ENCODE peak calls at places on chromosomes 6 and 20, in nine cellular contexts. F is T-helper 9 cell, I is NCI-H1048, Z is Peyer's patch, X is EH, A is T-helper 17 cell, C is kidney tubule cell, N is Panc1, U is mesenchymal stem cell. P is an unnamed sample.

GRCh38 chr6:157203312-157203744 is 120.0 kb downstream of the TMEM242 start:
- DNase-seq in U (no peak), Z (no peak), N (no peak), X (no peak), I (no peak), F (no peak), C (peak), A (no peak), P (no peak)

GRCh38 chr20:19583532-19584175 is 174.4 kb upstream of the RIN2 start:
- DNase-seq in X (peak), C (peak), F (no peak), U (peak), N (peak), Z (peak), I (peak), A (no peak), P (peak)

GRCh38 chr20:63106108-63106764 is 99.5 kb upstream of the BHLHE23 start:
- DNase-seq in A (no peak), F (no peak), I (no peak), C (no peak), N (no peak), U (no peak), X (peak), Z (no peak), P (no peak)

GRCh38 chr20:16441526-16442164 is 131.6 kb downstream of the KIF16B start:
- DNase-seq in N (no peak), A (no peak), Z (no peak), C (no peak), X (no peak), F (no peak), I (no peak), U (no peak), P (no peak)

GRCh38 chr6:33840064-33840926 is 36.5 kb upstream of the MLN start:
- DNase-seq in N (peak), I (no peak), X (peak), F (no peak), U (peak), Z (peak), C (peak), A (no peak), P (peak)

GRCh38 chr6:35299674-35300073 is 2.1 kb downstream of the DEF6 start:
- DNase-seq in Z (peak), X (no peak), U (no peak), C (no peak), F (no peak), I (no peak), N (no peak), A (no peak), P (no peak)

GRCh38 chr20:64105846-64106434 is 1.4 kb downstream of the NPBWR2 start:
- DNase-seq in X (no peak), C (no peak), A (no peak), N (no peak), Z (peak), I (no peak), U (no peak), F (no peak), P (no peak)

GRCh38 chr6:81562169-81562568 is 190.3 kb downstream of the TENT5A start:
- DNase-seq in F (no peak), A (no peak), I (no peak), X (peak), C (peak), U (peak), N (no peak), Z (no peak), P (peak)

GRCh38 chr20:64146301-64146935 is 17.8 kb upstream of the MYT1 start:
- DNase-seq in X (no peak), F (no peak), C (no peak), A (no peak), Z (no peak), U (no peak), N (no peak), I (no peak), P (no peak)

GRCh38 chr6:74369556-74369993 is 673.6 kb downstream of the CD109 start:
- DNase-seq in A (no peak), X (peak), I (no peak), C (no peak), F (no peak), Z (no peak), N (no peak), U (peak), P (peak)

GRCh38 chr6:36984581-36985383 is 1.2 kb downstream of the MTCH1 start:
- DNase-seq in N (no peak), I (no peak), U (peak), A (peak), C (peak), Z (peak), F (peak), X (peak), P (peak)

GRCh38 chr6:29705389-29706231 is 17.6 kb upstream of the HLA-F start:
- DNase-seq in F (no peak), U (peak), N (no peak), X (peak), Z (peak), A (no peak), C (peak), I (no peak), P (peak)

GRCh38 chr20:60424267-60424904 is 466.2 kb downstream of the CDH26 start:
- DNase-seq in I (no peak), C (no peak), A (no peak), N (no peak), Z (no peak), F (no peak), X (no peak), U (no peak), P (no peak)

GRCh38 chr6:166942393-166943168 is 13.8 kb downstream of the RNASET2 start:
- DNase-seq in U (no peak), N (no peak), I (no peak), A (peak), X (no peak), F (peak), Z (no peak), C (no peak), P (no peak)

GRCh38 chr20:62428396-62429160 is 1.2 kb upstream of the RBBP8NL start:
- DNase-seq in U (no peak), F (no peak), Z (no peak), C (no peak), X (peak), I (no peak), N (no peak), A (no peak), P (no peak)

GRCh38 chr6:113668712-113669408 is 188.3 kb upstream of the MARCKS start:
- DNase-seq in X (no peak), Z (no peak), U (no peak), N (no peak), C (no peak), F (no peak), I (no peak), A (no peak), P (no peak)

P was measured in HCEC 1CT.